ENCODE peak calls at places on chromosomes 2 and 18, in nine cellular contexts. P is A172; F is AG08395; T is omental fat pad; U is AG04450; L is hypothalamus; Q is H7; V is stimulated activated CD4-positive, alpha-beta T cell treated with anti-CD3 and anti-CD28 coated beads, Interleukin-2, amount 100 ng/mL, for 48 hours; R is fibroblast of pulmonary artery. X is an unnamed sample.
A peak's percentile ranks its signal among the peaks of the same experiment; 100 is the strongest.

GRCh38 chr2:39730685-39731302 is 48.3 kb downstream of the THUMPD2 start:
- DNase-seq in P (peak; percentile 36), U (no peak), F (peak; percentile 17), V (no peak), L (no peak), R (peak; percentile 53), T (no peak), Q (no peak), X (peak; percentile 44)

GRCh38 chr2:241873803-241874110 is 4.2 kb downstream of the RTP5 start:
- DNase-seq in V (no peak), U (no peak), L (no peak), R (no peak), P (no peak), F (no peak), T (no peak), Q (no peak), X (no peak)

GRCh38 chr2:160362018-160362417 is 131.6 kb downstream of the RBMS1 start:
- DNase-seq in V (no peak), U (no peak), R (no peak), Q (no peak), P (no peak), T (no peak), L (no peak), F (no peak), X (no peak)

GRCh38 chr2:74290466-74291216 is 52.6 kb downstream of the SLC4A5 start:
- DNase-seq in F (no peak), U (no peak), R (no peak), P (no peak), L (no peak), Q (no peak), V (no peak), T (no peak), X (no peak)

GRCh38 chr2:173922068-173922467 is 43.1 kb downstream of the SP3 start:
- DNase-seq in U (no peak), V (no peak), P (no peak), Q (no peak), R (no peak), F (no peak), L (no peak), T (no peak), X (no peak)

GRCh38 chr2:180663016-180663471 is 317.4 kb upstream of the UBE2E3 start:
- DNase-seq in L (no peak), F (no peak), P (no peak), T (no peak), Q (no peak), V (no peak), U (no peak), R (no peak), X (peak; percentile 27)

GRCh38 chr2:133171396-133172004 is 396.8 kb downstream of the NCKAP5 start:
- DNase-seq in R (peak; percentile 81), V (no peak), P (peak; percentile 72), U (peak; percentile 43), L (no peak), Q (peak; percentile 31), F (peak; percentile 44), T (no peak), X (peak; percentile 66)

GRCh38 chr2:86518498-86518897 is 44.7 kb downstream of the CHMP3 start:
- DNase-seq in P (peak; percentile 11), R (peak; percentile 39), V (no peak), U (no peak), F (peak; percentile 10), L (no peak), Q (peak; percentile 12), T (no peak), X (peak; percentile 27)

GRCh38 chr2:65722028-65722427 is 289.6 kb upstream of the SPRED2 start:
- DNase-seq in T (no peak), R (peak; percentile 12), F (no peak), P (peak; percentile 17), V (no peak), Q (peak; percentile 29), U (no peak), L (no peak), X (peak; percentile 21)

GRCh38 chr2:176092270-176093144 is at the start of gene HOXD13:
- DNase-seq in Q (peak; percentile 92), F (no peak), L (no peak), R (no peak), V (no peak), P (no peak), U (no peak), T (no peak), X (peak; percentile 40)

GRCh38 chr18:23716516-23716915 is 27.3 kb downstream of the LAMA3 start:
- DNase-seq in L (no peak), Q (peak; percentile 52), P (peak; percentile 70), V (no peak), T (no peak), R (peak; percentile 79), U (peak; percentile 58), F (peak; percentile 70), X (peak; percentile 77)

GRCh38 chr2:10387033-10387432 is 61.1 kb downstream of the ODC1 start:
- DNase-seq in P (no peak), T (no peak), U (no peak), F (no peak), Q (no peak), R (no peak), L (no peak), V (no peak), X (no peak)

GRCh38 chr2:121286506-121286905 is 1.5 kb upstream of the TFCP2L1 start:
- DNase-seq in F (no peak), R (no peak), U (no peak), V (no peak), T (no peak), Q (peak; percentile 31), L (no peak), P (no peak), X (no peak)

GRCh38 chr2:240949791-240950705 is 43.9 kb downstream of the CROCC2 start:
- DNase-seq in L (no peak), P (no peak), U (no peak), R (no peak), V (no peak), Q (peak; percentile 46), F (no peak), T (peak; percentile 14), X (no peak)

GRCh38 chr2:52178845-52179244 is 1146.9 kb upstream of the NRXN1 start:
- DNase-seq in Q (no peak), V (no peak), R (no peak), T (no peak), F (no peak), L (no peak), U (no peak), P (no peak), X (no peak)

GRCh38 chr2:106516436-106516835 is 29.3 kb downstream of the CD8B2 start:
- DNase-seq in U (no peak), F (no peak), T (no peak), L (no peak), V (no peak), R (no peak), Q (no peak), P (no peak), X (no peak)

GRCh38 chr2:134455426-134455825 is 201.6 kb downstream of the MGAT5 start:
- DNase-seq in V (no peak), Q (no peak), R (no peak), T (no peak), F (no peak), U (no peak), L (no peak), P (no peak), X (no peak)

GRCh38 chr2:191382801-191383200 is 137.6 kb downstream of the MYO1B start:
- DNase-seq in L (no peak), T (no peak), U (peak; percentile 43), F (no peak), P (no peak), R (peak; percentile 75), Q (no peak), V (no peak), X (peak; percentile 42)

GRCh38 chr2:166651080-166651675 is 157.1 kb upstream of the SCN7A start:
- DNase-seq in P (peak; percentile 72), T (no peak), R (peak; percentile 87), F (no peak), Q (no peak), U (peak; percentile 68), V (no peak), L (no peak), X (no peak)

GRCh38 chr2:228600265-228600664 is 418.8 kb upstream of the SPHKAP start:
- DNase-seq in P (peak; percentile 53), T (no peak), V (no peak), R (peak; percentile 16), U (peak; percentile 49), Q (no peak), L (no peak), F (peak; percentile 83), X (peak; percentile 75)

GRCh38 chr2:37489536-37489935 is 145.1 kb downstream of the QPCT start:
- DNase-seq in V (no peak), F (no peak), R (no peak), P (no peak), Q (no peak), L (no peak), U (no peak), T (no peak), X (no peak)

GRCh38 chr2:193219413-193219812 is 1024.7 kb upstream of the TMEFF2 start:
- DNase-seq in L (no peak), T (no peak), Q (no peak), U (no peak), R (no peak), P (no peak), V (no peak), F (no peak), X (no peak)

GRCh38 chr2:66545227-66545626 is 110.3 kb downstream of the MEIS1 start:
- DNase-seq in V (no peak), R (no peak), U (no peak), L (no peak), F (no peak), P (no peak), T (no peak), Q (no peak), X (no peak)

GRCh38 chr2:108593547-108594098 is 59.4 kb downstream of the LIMS1 start:
- DNase-seq in P (peak; percentile 96), V (no peak), F (peak; percentile 76), Q (no peak), U (no peak), T (no peak), L (no peak), R (peak; percentile 83), X (peak; percentile 92)

GRCh38 chr2:152497481-152498052 is 162.6 kb downstream of the FMNL2 start:
- DNase-seq in L (no peak), P (peak; percentile 90), F (no peak), U (no peak), T (no peak), R (peak; percentile 76), Q (no peak), V (no peak), X (peak; percentile 95)

GRCh38 chr2:160132761-160133160 is 67.3 kb downstream of the ITGB6 start:
- DNase-seq in R (no peak), V (no peak), F (no peak), Q (no peak), P (no peak), L (no peak), T (no peak), U (no peak), X (no peak)

GRCh38 chr2:174325932-174326879 is 8.5 kb upstream of the SP9 start:
- DNase-seq in F (peak; percentile 52), T (no peak), U (no peak), R (no peak), P (no peak), V (no peak), Q (peak; percentile 81), L (no peak), X (no peak)

GRCh38 chr18:57209697-57210096 is 62.8 kb downstream of the BOD1L2 start:
- DNase-seq in F (no peak), U (no peak), V (no peak), Q (no peak), L (no peak), T (no peak), P (no peak), R (no peak), X (no peak)

GRCh38 chr18:27843783-27844415 is 333.0 kb downstream of the CDH2 start:
- DNase-seq in U (no peak), R (peak; percentile 72), Q (no peak), T (no peak), F (no peak), L (no peak), V (no peak), P (peak; percentile 91), X (peak; percentile 77)

GRCh38 chr2:210167227-210167626 is 4.0 kb downstream of the KANSL1L start:
- DNase-seq in R (peak; percentile 5), Q (no peak), P (peak; percentile 15), L (no peak), T (no peak), F (no peak), V (no peak), U (no peak), X (no peak)

GRCh38 chr2:229416116-229416694 is 145.1 kb upstream of the PID1 start:
- DNase-seq in R (peak; percentile 98), V (no peak), Q (no peak), F (peak; percentile 57), L (no peak), U (no peak), P (peak; percentile 15), T (peak; percentile 31), X (peak; percentile 96)

X was measured in RPMI7951.